ENCODE peak calls at places on chromosomes 12 and 14, in nine cellular contexts. One of them, this sample, is unnamed.

GRCh38 chr14:99320105-99320572 is 48.1 kb upstream of the BCL11B start:
- DNase-seq in HCT116: peak; percentile 21
- DNase-seq in PC-9: no peak
- DNase-seq in GM23338: peak; percentile 84
- DNase-seq in Karpas-422: peak; percentile 92
- DNase-seq in HepG2: peak; percentile 29
- DNase-seq in IMR-90: peak; percentile 8
- DNase-seq in fibroblast of lung: peak; percentile 16
- DNase-seq in K562: peak; percentile 84
- DNase-seq in this sample: peak; percentile 32

GRCh38 chr14:53409974-53410373 is 256.9 kb upstream of the DDHD1 start:
- DNase-seq in HCT116: no peak
- DNase-seq in PC-9: no peak
- DNase-seq in GM23338: no peak
- DNase-seq in Karpas-422: no peak
- DNase-seq in HepG2: no peak
- DNase-seq in IMR-90: peak; percentile 71
- DNase-seq in fibroblast of lung: no peak
- DNase-seq in K562: no peak
- DNase-seq in this sample: no peak

GRCh38 chr14:63544641-63545234 is 1.6 kb upstream of the PPP2R5E start:
- DNase-seq in HCT116: no peak
- DNase-seq in PC-9: no peak
- DNase-seq in GM23338: no peak
- DNase-seq in Karpas-422: peak; percentile 72
- DNase-seq in HepG2: no peak
- DNase-seq in IMR-90: peak; percentile 41
- DNase-seq in fibroblast of lung: peak; percentile 63
- DNase-seq in K562: peak; percentile 13
- DNase-seq in this sample: peak; percentile 64

GRCh38 chr14:75299064-75299463 is 20.4 kb downstream of the FOS start:
- DNase-seq in HCT116: no peak
- DNase-seq in PC-9: peak; percentile 89
- DNase-seq in GM23338: no peak
- DNase-seq in Karpas-422: no peak
- DNase-seq in HepG2: no peak
- DNase-seq in IMR-90: no peak
- DNase-seq in fibroblast of lung: peak; percentile 79
- DNase-seq in K562: no peak
- DNase-seq in this sample: no peak

GRCh38 chr12:12182926-12183325 is 83.9 kb downstream of the LRP6 start:
- DNase-seq in HCT116: no peak
- DNase-seq in PC-9: no peak
- DNase-seq in GM23338: no peak
- DNase-seq in Karpas-422: no peak
- DNase-seq in HepG2: no peak
- DNase-seq in IMR-90: peak; percentile 86
- DNase-seq in fibroblast of lung: peak; percentile 80
- DNase-seq in K562: no peak
- DNase-seq in this sample: peak; percentile 69

GRCh38 chr12:62292761-62293446 is 32.7 kb downstream of the USP15 start:
- DNase-seq in HCT116: no peak
- DNase-seq in PC-9: no peak
- DNase-seq in GM23338: peak; percentile 14
- DNase-seq in Karpas-422: no peak
- DNase-seq in HepG2: no peak
- DNase-seq in IMR-90: no peak
- DNase-seq in fibroblast of lung: no peak
- DNase-seq in K562: no peak
- DNase-seq in this sample: no peak

GRCh38 chr14:103081951-103082350 is 2.1 kb upstream of the LBHD2 start:
- DNase-seq in HCT116: no peak
- DNase-seq in PC-9: no peak
- DNase-seq in GM23338: no peak
- DNase-seq in Karpas-422: no peak
- DNase-seq in HepG2: no peak
- DNase-seq in IMR-90: no peak
- DNase-seq in fibroblast of lung: no peak
- DNase-seq in K562: no peak
- DNase-seq in this sample: no peak

GRCh38 chr12:26629864-26630263 is 203.1 kb downstream of the ITPR2 start:
- DNase-seq in HCT116: no peak
- DNase-seq in PC-9: no peak
- DNase-seq in GM23338: no peak
- DNase-seq in Karpas-422: no peak
- DNase-seq in HepG2: no peak
- DNase-seq in IMR-90: peak; percentile 70
- DNase-seq in fibroblast of lung: peak; percentile 67
- DNase-seq in K562: no peak
- DNase-seq in this sample: peak; percentile 61

GRCh38 chr14:93759781-93760307 is 28.4 kb downstream of the PRIMA1 start:
- DNase-seq in HCT116: no peak
- DNase-seq in PC-9: no peak
- DNase-seq in GM23338: no peak
- DNase-seq in Karpas-422: no peak
- DNase-seq in HepG2: no peak
- DNase-seq in IMR-90: no peak
- DNase-seq in fibroblast of lung: no peak
- DNase-seq in K562: no peak
- DNase-seq in this sample: no peak

GRCh38 chr14:36517242-36518030 is 2.6 kb downstream of the NKX2-1 start:
- DNase-seq in HCT116: no peak
- DNase-seq in PC-9: no peak
- DNase-seq in GM23338: peak; percentile 56
- DNase-seq in Karpas-422: no peak
- DNase-seq in HepG2: no peak
- DNase-seq in IMR-90: no peak
- DNase-seq in fibroblast of lung: no peak
- DNase-seq in K562: no peak
- DNase-seq in this sample: no peak

GRCh38 chr12:111395557-111396187 is 10.1 kb upstream of the SH2B3 start:
- DNase-seq in HCT116: no peak
- DNase-seq in PC-9: no peak
- DNase-seq in GM23338: no peak
- DNase-seq in Karpas-422: no peak
- DNase-seq in HepG2: no peak
- DNase-seq in IMR-90: no peak
- DNase-seq in fibroblast of lung: no peak
- DNase-seq in K562: no peak
- DNase-seq in this sample: no peak

GRCh38 chr14:33477752-33478151 is 473.1 kb downstream of the EGLN3 start:
- DNase-seq in HCT116: no peak
- DNase-seq in PC-9: no peak
- DNase-seq in GM23338: peak; percentile 27
- DNase-seq in Karpas-422: no peak
- DNase-seq in HepG2: no peak
- DNase-seq in IMR-90: no peak
- DNase-seq in fibroblast of lung: no peak
- DNase-seq in K562: no peak
- DNase-seq in this sample: no peak

GRCh38 chr14:24196071-24197061 is 1.1 kb upstream of the TM9SF1 start:
- DNase-seq in HCT116: no peak
- DNase-seq in PC-9: no peak
- DNase-seq in GM23338: peak; percentile 57
- DNase-seq in Karpas-422: peak; percentile 81
- DNase-seq in HepG2: peak; percentile 67
- DNase-seq in IMR-90: peak; percentile 22
- DNase-seq in fibroblast of lung: peak; percentile 20
- DNase-seq in K562: no peak
- DNase-seq in this sample: peak; percentile 39

GRCh38 chr14:68173227-68173972 is 353.8 kb downstream of the RAD51B start:
- DNase-seq in HCT116: no peak
- DNase-seq in PC-9: no peak
- DNase-seq in GM23338: no peak
- DNase-seq in Karpas-422: no peak
- DNase-seq in HepG2: no peak
- DNase-seq in IMR-90: peak; percentile 84
- DNase-seq in fibroblast of lung: peak; percentile 27
- DNase-seq in K562: no peak
- DNase-seq in this sample: no peak

GRCh38 chr12:65248656-65249633 is 29.5 kb upstream of the MSRB3 start:
- DNase-seq in HCT116: peak; percentile 13
- DNase-seq in PC-9: peak; percentile 39
- DNase-seq in GM23338: no peak
- DNase-seq in Karpas-422: no peak
- DNase-seq in HepG2: no peak
- DNase-seq in IMR-90: no peak
- DNase-seq in fibroblast of lung: no peak
- DNase-seq in K562: no peak
- DNase-seq in this sample: peak; percentile 10

GRCh38 chr14:72786377-72787350 is 107.2 kb downstream of the DPF3 start:
- DNase-seq in HCT116: no peak
- DNase-seq in PC-9: no peak
- DNase-seq in GM23338: no peak
- DNase-seq in Karpas-422: no peak
- DNase-seq in HepG2: no peak
- DNase-seq in IMR-90: no peak
- DNase-seq in fibroblast of lung: no peak
- DNase-seq in K562: no peak
- DNase-seq in this sample: no peak

GRCh38 chr14:21229821-21230220 is 39.4 kb downstream of the HNRNPC start:
- DNase-seq in HCT116: no peak
- DNase-seq in PC-9: no peak
- DNase-seq in GM23338: no peak
- DNase-seq in Karpas-422: no peak
- DNase-seq in HepG2: no peak
- DNase-seq in IMR-90: no peak
- DNase-seq in fibroblast of lung: no peak
- DNase-seq in K562: no peak
- DNase-seq in this sample: no peak
- H4K20me1 ChIP-seq in HCT116: peaks cover 73% of the 10 kb centered on the region
- H4K20me1 ChIP-seq in PC-9: peaks cover 100% of the 10 kb centered on the region
- H4K20me1 ChIP-seq in GM23338: peaks cover 97% of the 10 kb centered on the region
- H4K20me1 ChIP-seq in Karpas-422: peaks cover 90% of the 10 kb centered on the region
- H4K20me1 ChIP-seq in HepG2: peaks cover 98% of the 10 kb centered on the region
- H4K20me1 ChIP-seq in IMR-90: peaks cover 92% of the 10 kb centered on the region
- H4K20me1 ChIP-seq in fibroblast of lung: no peaks in the 10 kb centered on the region
- H4K20me1 ChIP-seq in K562: peaks cover 14% of the 10 kb centered on the region
- H4K20me1 ChIP-seq in this sample: peaks cover 29% of the 10 kb centered on the region

GRCh38 chr12:124857921-124858461 is 5.7 kb downstream of the SCARB1 start:
- DNase-seq in HCT116: no peak
- DNase-seq in PC-9: no peak
- DNase-seq in GM23338: no peak
- DNase-seq in Karpas-422: no peak
- DNase-seq in HepG2: no peak
- DNase-seq in IMR-90: no peak
- DNase-seq in fibroblast of lung: no peak
- DNase-seq in K562: no peak
- DNase-seq in this sample: no peak
- H4K20me1 ChIP-seq in HCT116: no peaks in the 10 kb centered on the region
- H4K20me1 ChIP-seq in PC-9: no peaks in the 10 kb centered on the region
- H4K20me1 ChIP-seq in GM23338: peaks cover 13% of the 10 kb centered on the region
- H4K20me1 ChIP-seq in Karpas-422: peaks cover 28% of the 10 kb centered on the region
- H4K20me1 ChIP-seq in HepG2: peaks cover 15% of the 10 kb centered on the region
- H4K20me1 ChIP-seq in IMR-90: no peaks in the 10 kb centered on the region
- H4K20me1 ChIP-seq in fibroblast of lung: no peaks in the 10 kb centered on the region
- H4K20me1 ChIP-seq in K562: peaks cover 37% of the 10 kb centered on the region
- H4K20me1 ChIP-seq in this sample: no peaks in the 10 kb centered on the region

GRCh38 chr12:104339663-104340062 is 36.1 kb downstream of the EID3 start:
- DNase-seq in HCT116: no peak
- DNase-seq in PC-9: no peak
- DNase-seq in GM23338: no peak
- DNase-seq in Karpas-422: no peak
- DNase-seq in HepG2: no peak
- DNase-seq in IMR-90: peak; percentile 54
- DNase-seq in fibroblast of lung: no peak
- DNase-seq in K562: no peak
- DNase-seq in this sample: no peak
- H4K20me1 ChIP-seq in HCT116: peaks cover 21% of the 10 kb centered on the region
- H4K20me1 ChIP-seq in PC-9: peaks cover 100% of the 10 kb centered on the region
- H4K20me1 ChIP-seq in GM23338: peaks cover 11% of the 10 kb centered on the region
- H4K20me1 ChIP-seq in Karpas-422: no peaks in the 10 kb centered on the region
- H4K20me1 ChIP-seq in HepG2: peaks cover 3% of the 10 kb centered on the region
- H4K20me1 ChIP-seq in IMR-90: peaks cover 72% of the 10 kb centered on the region
- H4K20me1 ChIP-seq in fibroblast of lung: no peaks in the 10 kb centered on the region
- H4K20me1 ChIP-seq in K562: no peaks in the 10 kb centered on the region
- H4K20me1 ChIP-seq in this sample: no peaks in the 10 kb centered on the region

GRCh38 chr12:116274552-116275375 is 2.7 kb downstream of the MED13L start:
- DNase-seq in HCT116: no peak
- DNase-seq in PC-9: no peak
- DNase-seq in GM23338: no peak
- DNase-seq in Karpas-422: no peak
- DNase-seq in HepG2: no peak
- DNase-seq in IMR-90: no peak
- DNase-seq in fibroblast of lung: no peak
- DNase-seq in K562: no peak
- DNase-seq in this sample: no peak

GRCh38 chr12:116276433-116277216 is 868 bp downstream of the MED13L start:
- DNase-seq in HCT116: no peak
- DNase-seq in PC-9: peak; percentile 51
- DNase-seq in GM23338: peak; percentile 66
- DNase-seq in Karpas-422: peak; percentile 79
- DNase-seq in HepG2: peak; percentile 71
- DNase-seq in IMR-90: peak; percentile 59
- DNase-seq in fibroblast of lung: peak; percentile 73
- DNase-seq in K562: peak; percentile 48
- DNase-seq in this sample: peak; percentile 67

GRCh38 chr12:116278259-116278595 is 734 bp upstream of the MED13L start:
- DNase-seq in HCT116: no peak
- DNase-seq in PC-9: no peak
- DNase-seq in GM23338: no peak
- DNase-seq in Karpas-422: no peak
- DNase-seq in HepG2: no peak
- DNase-seq in IMR-90: no peak
- DNase-seq in fibroblast of lung: no peak
- DNase-seq in K562: no peak
- DNase-seq in this sample: no peak

GRCh38 chr12:116277393-116278258 is at the start of gene MED13L:
- DNase-seq in HCT116: peak; percentile 57
- DNase-seq in PC-9: peak; percentile 66
- DNase-seq in GM23338: peak; percentile 89
- DNase-seq in Karpas-422: peak; percentile 94
- DNase-seq in HepG2: peak; percentile 64
- DNase-seq in IMR-90: peak; percentile 78
- DNase-seq in fibroblast of lung: peak; percentile 84
- DNase-seq in K562: peak; percentile 98
- DNase-seq in this sample: peak; percentile 82

DNA sequence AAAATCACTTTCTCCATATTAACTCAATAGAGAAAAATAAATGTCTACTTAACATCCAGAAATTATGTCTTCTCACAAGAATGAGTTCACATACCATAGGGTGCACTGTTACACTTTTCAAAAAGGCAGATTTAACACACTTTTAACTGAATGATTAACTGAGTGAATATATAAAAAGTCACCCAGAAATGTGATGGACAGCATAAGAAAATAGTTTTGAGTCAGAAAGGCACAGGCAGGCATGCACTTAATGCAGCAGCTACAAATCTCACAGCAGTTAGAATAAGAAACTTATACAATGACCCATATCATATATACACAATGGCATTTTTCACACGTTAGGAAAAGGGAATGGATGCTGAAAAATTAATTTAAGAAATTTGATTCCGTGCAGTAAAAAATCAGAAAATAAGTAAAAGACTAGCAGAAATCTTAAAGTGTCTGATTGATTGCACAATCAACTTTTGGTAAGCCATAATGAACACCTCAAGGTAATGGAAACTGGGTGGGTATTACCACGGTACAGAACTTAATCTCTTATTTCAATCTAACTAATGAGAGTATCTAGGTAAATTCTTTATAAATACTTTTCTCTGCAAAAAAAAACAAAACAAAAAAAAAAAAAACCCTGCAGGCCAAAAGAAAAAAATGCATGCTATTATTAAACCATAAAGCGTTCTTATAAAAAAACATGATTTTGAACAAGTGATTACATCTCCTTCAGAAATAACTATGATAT is 3.5 kb downstream of the MED13L start:
- DNase-seq in HCT116: no peak
- DNase-seq in PC-9: no peak
- DNase-seq in GM23338: no peak
- DNase-seq in Karpas-422: no peak
- DNase-seq in HepG2: no peak
- DNase-seq in IMR-90: no peak
- DNase-seq in fibroblast of lung: no peak
- DNase-seq in K562: no peak
- DNase-seq in this sample: no peak
- H4K20me1 ChIP-seq in HCT116: peaks cover 35% of the 10 kb centered on the region
- H4K20me1 ChIP-seq in PC-9: peaks cover 64% of the 10 kb centered on the region
- H4K20me1 ChIP-seq in GM23338: peaks cover 21% of the 10 kb centered on the region
- H4K20me1 ChIP-seq in Karpas-422: peaks cover 54% of the 10 kb centered on the region
- H4K20me1 ChIP-seq in HepG2: peaks cover 26% of the 10 kb centered on the region
- H4K20me1 ChIP-seq in IMR-90: peaks cover 71% of the 10 kb centered on the region
- H4K20me1 ChIP-seq in fibroblast of lung: peaks cover 11% of the 10 kb centered on the region
- H4K20me1 ChIP-seq in K562: peaks cover 16% of the 10 kb centered on the region
- H4K20me1 ChIP-seq in this sample: peaks cover 21% of the 10 kb centered on the region